ENCODE peak calls at places on chromosomes 13 and 19, in seven cellular contexts. S is thoracic aorta, C is cardiac muscle cell, P is heart right ventricle, A is HFF-Myc, R is AG04450, G is choroid plexus epithelial cell. D is an unnamed sample.

GRCh38 chr19:1161716-1162115 is 12.4 kb downstream of the SBNO2 start:
- DNase-seq in G (peak), P (no peak), C (peak), S (no peak), A (no peak), R (no peak), D (no peak)

GRCh38 chr19:51735759-51736449 is 12.1 kb upstream of the HAS1 start:
- DNase-seq in R (no peak), P (no peak), G (peak), C (peak), A (no peak), S (peak), D (peak)

GRCh38 chr13:31875134-31875533 is 135.8 kb downstream of the RXFP2 start:
- DNase-seq in P (no peak), C (peak), A (no peak), G (no peak), R (no peak), S (no peak), D (no peak)

GRCh38 chr13:83941669-83942335 is 59.5 kb upstream of the SLITRK1 start:
- DNase-seq in G (no peak), R (no peak), S (no peak), A (peak), C (no peak), P (no peak), D (no peak)

GRCh38 chr13:97114696-97115095 is 107.4 kb upstream of the MBNL2 start:
- DNase-seq in G (no peak), R (no peak), S (no peak), A (no peak), C (no peak), P (no peak), D (no peak)

GRCh38 chr19:35871611-35872010 is 3.2 kb downstream of the APLP1 start:
- DNase-seq in S (no peak), C (no peak), G (no peak), P (no peak), A (no peak), R (no peak), D (no peak)

GRCh38 chr19:21434967-21435544 is 38.1 kb downstream of the ZNF493 start:
- DNase-seq in P (no peak), R (no peak), A (no peak), C (no peak), S (no peak), G (no peak), D (no peak)

GRCh38 chr19:4297901-4298771 is 4.1 kb downstream of the TMIGD2 start:
- DNase-seq in P (no peak), A (no peak), G (no peak), S (no peak), R (no peak), C (no peak), D (peak)

GRCh38 chr13:98173431-98173921 is 3.6 kb downstream of the RNF113B start:
- DNase-seq in C (peak), G (peak), R (peak), S (no peak), P (no peak), A (peak), D (peak)

GRCh38 chr19:38062959-38063786 is 156.2 kb downstream of the SIPA1L3 start:
- DNase-seq in A (peak), G (no peak), C (no peak), S (no peak), R (no peak), P (no peak), D (peak)

GRCh38 chr19:3890590-3890989 is 10.1 kb downstream of the ATCAY start:
- DNase-seq in G (no peak), S (no peak), C (no peak), A (no peak), R (no peak), P (no peak), D (no peak)

GRCh38 chr13:31909889-31910551 is 121.6 kb upstream of the FRY start:
- DNase-seq in S (no peak), P (no peak), G (peak), R (peak), C (peak), A (peak), D (peak)

GRCh38 chr19:12796146-12797071 is 5.1 kb downstream of the JUNB start:
- DNase-seq in S (no peak), R (no peak), P (peak), C (peak), A (no peak), G (peak), D (no peak)

GRCh38 chr19:31783592-31783991 is 434.4 kb upstream of the TSHZ3 start:
- DNase-seq in R (no peak), G (no peak), C (no peak), S (no peak), A (no peak), P (no peak), D (no peak)

GRCh38 chr13:44904982-44905381 is 84.3 kb downstream of the NUFIP1 start:
- DNase-seq in S (peak), P (peak), A (peak), C (peak), G (peak), R (peak), D (peak)

GRCh38 chr13:113205428-113205931 is 3.0 kb downstream of the PCID2 start:
- DNase-seq in P (no peak), C (peak), S (no peak), R (no peak), G (peak), A (no peak), D (peak)

GRCh38 chr19:41774515-41774980 is 19.2 kb downstream of the CEACAM6 start:
- DNase-seq in G (no peak), S (no peak), R (no peak), P (no peak), C (no peak), A (no peak), D (no peak)

DNA sequence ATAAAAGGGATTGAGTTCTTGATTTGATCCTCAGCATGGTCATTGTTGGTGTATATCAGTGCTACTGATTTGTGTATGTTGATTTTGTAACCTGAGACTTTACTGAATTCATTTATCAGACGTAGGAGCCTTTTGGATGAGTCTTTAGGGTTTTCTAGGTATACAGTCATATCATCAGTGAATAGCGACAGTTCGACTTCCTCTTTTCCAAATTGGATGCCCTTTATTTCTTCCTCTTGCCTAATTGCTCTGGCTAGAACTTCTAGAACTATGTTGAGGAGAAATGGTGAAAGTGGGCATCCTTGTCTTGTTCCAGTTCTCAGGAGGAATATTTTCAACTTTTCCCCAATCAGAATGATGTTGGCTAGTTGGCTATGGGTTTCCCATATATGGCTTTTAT is 27.0 kb downstream of the POMP start:
- DNase-seq in P (no peak), S (no peak), R (no peak), G (no peak), C (no peak), A (no peak), D (no peak)
- H3K4me3 ChIP-seq in P (no peak), S (no peak), R (no peak), G (no peak), C (no peak), A (no peak), D (no peak)

DNA sequence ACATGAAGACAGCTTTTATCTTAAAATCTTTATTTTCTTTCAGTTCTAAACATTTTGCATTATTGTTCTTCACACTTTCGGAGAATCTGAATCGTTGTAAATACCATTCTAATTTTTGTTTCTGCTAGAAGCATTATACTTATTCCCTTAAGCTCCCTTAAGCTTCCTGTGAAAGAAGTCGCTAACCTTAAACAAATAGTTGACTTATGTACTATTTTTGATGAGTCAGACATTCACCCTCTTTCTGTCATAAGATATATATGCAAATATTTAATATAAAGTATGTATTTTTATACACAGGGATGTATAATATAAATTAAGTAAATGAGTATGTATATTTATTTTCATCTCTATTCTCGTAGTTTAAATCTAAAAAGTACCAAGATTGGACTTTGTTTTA is 816.1 kb downstream of the OLFM4 start:
- DNase-seq in R (no peak), P (no peak), C (no peak), A (no peak), G (no peak), S (no peak), D (no peak)
- H3K4me3 ChIP-seq in R (no peak), P (no peak), C (no peak), A (no peak), G (no peak), S (no peak), D (no peak)

GRCh38 chr19:6424939-6425731 is 524 bp upstream of the KHSRP start:
- DNase-seq in A (peak), C (peak), S (peak), R (peak), G (peak), P (peak), D (peak)
- H3K4me3 ChIP-seq in A (no peak), C (no peak), S (peak), R (no peak), G (peak), P (peak), D (no peak)

DNA sequence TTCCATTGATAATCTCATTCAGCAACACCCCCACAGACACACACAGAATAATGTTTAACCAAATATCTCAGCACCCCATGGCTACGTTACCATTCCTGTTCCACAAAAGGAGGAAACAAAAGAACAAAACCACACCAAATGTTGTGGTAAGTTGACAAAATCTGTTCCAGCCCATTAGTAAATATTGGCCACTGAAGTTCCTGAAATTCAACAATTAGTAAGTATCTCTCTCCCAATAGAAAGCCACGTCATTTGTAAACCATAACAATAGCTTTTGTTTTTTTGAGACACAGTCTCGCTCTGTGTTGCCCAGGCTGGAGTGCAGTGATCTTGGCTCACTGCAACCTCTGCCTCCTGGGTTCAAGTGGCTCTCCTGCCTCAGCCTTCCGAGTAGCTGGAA is 2.3 kb upstream of the FCAR start:
- DNase-seq in P (no peak), R (no peak), C (no peak), S (no peak), G (no peak), A (no peak), D (no peak)
- H3K4me3 ChIP-seq in P (no peak), R (no peak), C (no peak), S (no peak), G (no peak), A (no peak), D (no peak)

D was measured in astrocyte.